ENCODE peak calls at places on chromosomes 6 and 20, in four cellular contexts. One of them, this sample, is unnamed.

GRCh38 chr6:53192590-53193232 is 44.1 kb upstream of the GCM1 start:
- DNase-seq in GM12878: no peak
- DNase-seq in GM23338: peak; percentile 55
- DNase-seq in HCT116: no peak
- DNase-seq in this sample: no peak

GRCh38 chr20:35592339-35592960 is 23.2 kb upstream of the SPAG4 start:
- DNase-seq in GM12878: no peak
- DNase-seq in HCT116: no peak
- DNase-seq in GM23338: no peak
- DNase-seq in this sample: no peak

GRCh38 chr20:23436681-23437080 is 2.8 kb upstream of the CSTL1 start:
- DNase-seq in HCT116: no peak
- DNase-seq in GM23338: no peak
- DNase-seq in GM12878: no peak
- DNase-seq in this sample: no peak

GRCh38 chr6:168962886-168963285 is 290.8 kb downstream of the THBS2 start:
- DNase-seq in HCT116: no peak
- DNase-seq in GM12878: no peak
- DNase-seq in GM23338: no peak
- DNase-seq in this sample: no peak

GRCh38 chr6:108760158-108761050 is 87.8 kb upstream of the ARMC2 start:
- DNase-seq in GM23338: no peak
- DNase-seq in HCT116: no peak
- DNase-seq in GM12878: no peak
- DNase-seq in this sample: peak; percentile 43

GRCh38 chr6:143323729-143324465 is 126.6 kb downstream of the ADAT2 start:
- DNase-seq in GM23338: no peak
- DNase-seq in GM12878: no peak
- DNase-seq in HCT116: no peak
- DNase-seq in this sample: peak; percentile 29

GRCh38 chr6:31173406-31173805 is 2.9 kb upstream of the POU5F1 start:
- DNase-seq in GM12878: no peak
- DNase-seq in HCT116: no peak
- DNase-seq in GM23338: no peak
- DNase-seq in this sample: no peak

GRCh38 chr6:135583256-135583758 is 85.8 kb upstream of the AHI1 start:
- DNase-seq in GM23338: no peak
- DNase-seq in HCT116: no peak
- DNase-seq in GM12878: no peak
- DNase-seq in this sample: no peak

GRCh38 chr6:134523051-134523450 is 205.1 kb upstream of the SGK1 start:
- DNase-seq in HCT116: no peak
- DNase-seq in GM12878: no peak
- DNase-seq in GM23338: no peak
- DNase-seq in this sample: no peak

GRCh38 chr6:47400581-47400980 is 77.0 kb upstream of the CD2AP start:
- DNase-seq in GM12878: no peak
- DNase-seq in HCT116: no peak
- DNase-seq in GM23338: no peak
- DNase-seq in this sample: no peak

GRCh38 chr20:53595018-53595378 is 1.4 kb upstream of the ZNF217 start:
- DNase-seq in GM23338: no peak
- DNase-seq in HCT116: no peak
- DNase-seq in GM12878: no peak
- DNase-seq in this sample: no peak

GRCh38 chr6:16243055-16243454 is 4.7 kb downstream of the GMPR start:
- DNase-seq in GM23338: no peak
- DNase-seq in GM12878: no peak
- DNase-seq in HCT116: no peak
- DNase-seq in this sample: no peak

GRCh38 chr6:44006123-44006871 is 121.0 kb downstream of the MRPL14 start:
- DNase-seq in GM12878: no peak
- DNase-seq in HCT116: no peak
- DNase-seq in GM23338: no peak
- DNase-seq in this sample: no peak

GRCh38 chr6:44005507-44005903 is 121.7 kb downstream of the MRPL14 start:
- DNase-seq in GM12878: no peak
- DNase-seq in GM23338: no peak
- DNase-seq in HCT116: no peak
- DNase-seq in this sample: no peak

GRCh38 chr6:44004136-44004535 is 123.1 kb downstream of the MRPL14 start:
- DNase-seq in HCT116: no peak
- DNase-seq in GM23338: no peak
- DNase-seq in GM12878: no peak
- DNase-seq in this sample: no peak

GRCh38 chr6:44003345-44004061 is 123.7 kb downstream of the MRPL14 start:
- DNase-seq in GM23338: peak; percentile 64
- DNase-seq in HCT116: no peak
- DNase-seq in GM12878: no peak
- DNase-seq in this sample: no peak

GRCh38 chr6:44004625-44005506 is 122.4 kb downstream of the MRPL14 start:
- DNase-seq in HCT116: no peak
- DNase-seq in GM12878: no peak
- DNase-seq in GM23338: no peak
- DNase-seq in this sample: peak; percentile 36
- TF ChIP-seq CTCF in HCT116: peak; percentile 50
- TF ChIP-seq CTCF in GM12878: peak; percentile 52
- TF ChIP-seq CTCF in GM23338: peak; percentile 34
- TF ChIP-seq CTCF in this sample: peak; percentile 67

GRCh38 chr20:32820698-32821378 is 1.1 kb downstream of the MAPRE1 start:
- DNase-seq in HCT116: no peak
- DNase-seq in GM23338: no peak
- DNase-seq in GM12878: no peak
- DNase-seq in this sample: no peak

GRCh38 chr20:32823078-32823477 is 3.3 kb downstream of the MAPRE1 start:
- DNase-seq in GM12878: no peak
- DNase-seq in GM23338: no peak
- DNase-seq in HCT116: no peak
- DNase-seq in this sample: peak; percentile 78

GRCh38 chr20:32822189-32822588 is 2.4 kb downstream of the MAPRE1 start:
- DNase-seq in GM12878: no peak
- DNase-seq in GM23338: no peak
- DNase-seq in HCT116: no peak
- DNase-seq in this sample: no peak

GRCh38 chr20:32823737-32824588 is 4.2 kb downstream of the MAPRE1 start:
- DNase-seq in HCT116: no peak
- DNase-seq in GM23338: no peak
- DNase-seq in GM12878: no peak
- DNase-seq in this sample: peak; percentile 75

GRCh38 chr20:32820000-32820697 is 395 bp downstream of the MAPRE1 start:
- DNase-seq in HCT116: peak; percentile 15
- DNase-seq in GM12878: no peak
- DNase-seq in GM23338: peak; percentile 96
- DNase-seq in this sample: peak; percentile 40
- TF ChIP-seq REST in HCT116: no peak
- TF ChIP-seq REST in GM12878: no peak
- TF ChIP-seq REST in GM23338: peak; percentile 8
- TF ChIP-seq REST in this sample: no peak

GRCh38 chr20:50462093-50462685 is 48.0 kb upstream of the PTPN1 start:
- DNase-seq in GM23338: no peak
- DNase-seq in GM12878: no peak
- DNase-seq in HCT116: no peak
- DNase-seq in this sample: no peak

GRCh38 chr20:50460115-50460607 is 50.0 kb upstream of the PTPN1 start:
- DNase-seq in HCT116: no peak
- DNase-seq in GM12878: no peak
- DNase-seq in GM23338: no peak
- DNase-seq in this sample: no peak

GRCh38 chr20:50464026-50464724 is 46.0 kb upstream of the PTPN1 start:
- DNase-seq in GM12878: no peak
- DNase-seq in GM23338: peak; percentile 77
- DNase-seq in HCT116: no peak
- DNase-seq in this sample: peak; percentile 57

GRCh38 chr20:50459124-50459918 is 50.9 kb upstream of the PTPN1 start:
- DNase-seq in GM12878: no peak
- DNase-seq in HCT116: no peak
- DNase-seq in GM23338: no peak
- DNase-seq in this sample: no peak

DNA sequence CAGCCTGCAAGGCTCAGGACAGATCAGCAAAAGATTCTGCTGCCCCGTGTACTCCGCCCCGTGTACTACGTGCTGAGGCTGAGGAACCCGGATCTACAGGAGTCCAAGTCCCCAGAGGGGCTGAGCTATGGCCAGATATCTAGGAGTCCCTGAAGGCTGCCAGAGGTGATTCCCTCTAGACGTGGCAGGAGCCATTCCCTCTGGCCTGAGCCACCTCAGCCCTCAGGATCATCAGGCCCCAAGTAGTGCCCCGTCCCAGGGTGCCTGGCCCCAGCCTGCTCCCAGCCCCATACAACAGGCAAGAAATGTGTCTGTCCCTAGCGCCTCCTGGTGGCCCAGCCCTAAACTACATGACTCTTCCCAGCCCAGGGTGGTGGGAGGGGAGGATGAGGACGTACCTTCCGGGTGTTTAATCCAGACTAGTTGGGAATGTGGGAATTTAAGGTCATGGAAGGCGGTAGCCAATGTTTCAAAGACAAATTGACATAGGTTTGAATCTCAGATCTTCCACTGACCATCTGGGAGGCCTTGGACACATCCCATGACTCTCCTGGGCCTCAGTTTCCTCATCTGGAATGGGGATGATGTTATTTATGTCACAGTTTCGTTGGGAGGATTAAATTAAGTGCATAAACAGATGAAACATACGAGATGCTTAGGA is 49.4 kb upstream of the PTPN1 start:
- DNase-seq in HCT116: peak; percentile 69
- DNase-seq in GM23338: peak; percentile 91
- DNase-seq in GM12878: no peak
- DNase-seq in this sample: no peak
- TF ChIP-seq POLR2AphosphoS5 in HCT116: no peak
- TF ChIP-seq POLR2AphosphoS5 in GM23338: no peak
- TF ChIP-seq POLR2AphosphoS5 in GM12878: no peak
- TF ChIP-seq POLR2AphosphoS5 in this sample: no peak

GRCh38 chr6:167079853-167080297 is 43.0 kb upstream of the CCR6 start:
- DNase-seq in GM23338: no peak
- DNase-seq in HCT116: no peak
- DNase-seq in GM12878: peak; percentile 93
- DNase-seq in this sample: no peak
- TF ChIP-seq CTCF in GM23338: peak; percentile 36
- TF ChIP-seq CTCF in HCT116: no peak
- TF ChIP-seq CTCF in GM12878: peak; percentile 74
- TF ChIP-seq CTCF in this sample: no peak

DNA sequence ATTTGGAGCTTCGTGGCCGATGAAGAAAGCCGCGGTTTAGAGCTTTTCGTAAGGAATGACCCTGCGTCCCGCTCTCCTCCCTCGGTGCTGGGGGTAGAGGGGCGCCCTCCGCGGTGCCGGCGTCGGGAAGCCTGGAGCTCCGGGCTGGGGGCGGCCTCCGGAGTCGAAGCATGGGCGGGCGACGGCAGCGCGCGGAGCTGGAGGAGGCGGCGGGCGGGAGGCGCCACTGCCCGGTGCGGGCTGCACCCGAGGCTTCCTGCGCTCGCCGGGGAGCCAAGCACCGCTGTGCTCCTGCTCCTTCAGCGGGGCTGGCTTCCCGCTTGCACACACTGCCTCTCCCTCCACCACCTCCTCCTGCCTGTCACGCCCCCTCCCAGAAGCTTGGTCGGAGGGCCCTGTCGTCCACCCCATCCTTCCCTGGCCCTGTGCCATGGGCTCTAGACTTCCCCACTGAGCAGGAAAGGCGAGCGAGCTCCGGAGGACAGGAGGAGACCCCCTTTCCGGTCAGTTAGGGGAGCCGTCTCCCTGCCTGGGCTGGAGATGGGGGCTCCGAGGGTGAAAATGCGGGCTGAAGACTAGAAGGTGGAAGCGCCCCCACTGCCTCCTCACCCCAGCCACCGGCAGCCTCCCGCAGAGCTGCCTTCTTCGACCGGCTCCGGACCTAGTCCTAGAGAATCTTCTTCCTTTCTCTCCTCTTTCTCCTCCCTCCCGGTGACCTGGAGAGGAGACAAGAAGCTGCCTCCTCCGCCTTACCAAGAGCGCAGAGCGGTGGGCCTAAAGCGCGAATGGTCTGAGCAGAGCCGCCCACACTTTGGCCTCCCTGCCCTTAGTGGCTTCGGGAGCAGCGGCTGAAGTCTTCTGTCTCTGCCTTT is 1.8 kb downstream of the CDH4 start:
- DNase-seq in GM23338: peak; percentile 60
- DNase-seq in HCT116: no peak
- DNase-seq in GM12878: no peak
- DNase-seq in this sample: no peak
- TF ChIP-seq REST in GM23338: no peak
- TF ChIP-seq REST in HCT116: no peak
- TF ChIP-seq REST in GM12878: no peak
- TF ChIP-seq REST in this sample: no peak

GRCh38 chr6:33453361-33454008 is 891 bp upstream of the ZBTB9 start:
- DNase-seq in HCT116: no peak
- DNase-seq in GM12878: no peak
- DNase-seq in GM23338: no peak
- DNase-seq in this sample: no peak

GRCh38 chr6:33455051-33455450 is 675 bp downstream of the ZBTB9 start:
- DNase-seq in GM23338: no peak
- DNase-seq in GM12878: no peak
- DNase-seq in HCT116: no peak
- DNase-seq in this sample: no peak

GRCh38 chr6:33452496-33452895 is 1.9 kb upstream of the ZBTB9 start:
- DNase-seq in HCT116: no peak
- DNase-seq in GM12878: no peak
- DNase-seq in GM23338: no peak
- DNase-seq in this sample: no peak

GRCh38 chr6:33456156-33456555 is 1.8 kb downstream of the ZBTB9 start:
- DNase-seq in HCT116: no peak
- DNase-seq in GM23338: no peak
- DNase-seq in GM12878: no peak
- DNase-seq in this sample: no peak

DNA sequence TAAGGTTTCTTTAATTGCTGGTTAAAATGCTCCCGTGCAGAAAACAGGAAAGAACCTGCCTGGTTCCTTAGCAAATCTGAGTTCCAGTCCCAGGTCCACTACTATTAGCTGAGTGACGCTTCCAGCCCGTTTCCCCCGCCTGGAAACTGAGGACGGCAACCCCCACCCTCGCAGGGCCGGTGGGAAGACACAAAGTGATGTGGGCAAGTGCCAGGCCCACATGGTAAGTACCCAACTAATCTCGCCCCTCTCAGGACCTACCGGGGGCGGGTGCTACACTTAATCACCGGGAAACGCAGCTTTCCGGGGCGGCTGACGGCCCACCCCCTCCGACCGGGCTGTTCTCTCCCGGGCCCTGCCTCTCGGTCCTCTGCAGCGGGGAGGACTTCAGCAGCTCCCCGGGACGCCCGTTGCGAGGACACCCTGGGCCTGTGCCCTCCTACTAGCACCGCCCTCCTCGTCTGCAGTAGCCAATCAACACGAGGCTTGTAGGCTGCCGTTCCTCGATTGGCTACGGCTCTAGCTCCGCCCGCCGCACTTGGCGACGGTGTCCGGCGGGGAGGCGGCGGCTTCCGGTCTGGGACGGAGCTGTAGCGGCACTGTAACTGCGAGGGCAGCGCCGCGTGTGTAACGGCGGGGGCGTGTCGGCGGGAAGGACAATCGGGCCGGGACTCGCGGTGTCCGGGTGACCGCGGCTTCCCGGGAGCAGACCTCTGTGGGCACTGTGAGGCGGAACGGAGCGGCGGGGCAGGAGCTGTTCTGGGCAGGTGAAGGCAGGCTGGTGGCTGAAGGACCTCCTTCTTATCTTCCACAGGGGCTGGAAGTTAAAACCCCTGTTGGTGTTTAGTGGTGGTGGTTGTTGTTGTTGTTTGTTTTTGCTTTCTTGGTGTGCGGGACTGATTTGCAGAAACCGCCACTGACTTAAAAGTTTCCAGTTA is at the start of gene ZBTB9:
- DNase-seq in GM23338: peak; percentile 98
- DNase-seq in GM12878: peak; percentile 89
- DNase-seq in HCT116: peak; percentile 90
- DNase-seq in this sample: peak; percentile 97
- TF ChIP-seq POLR2AphosphoS5 in GM23338: peak; percentile 90
- TF ChIP-seq POLR2AphosphoS5 in GM12878: peak; percentile 87
- TF ChIP-seq POLR2AphosphoS5 in HCT116: peak; percentile 96
- TF ChIP-seq POLR2AphosphoS5 in this sample: peak; percentile 75

This sample was measured in HL-60.